ENCODE peak calls at places on chromosomes 5 and 9, in five cellular contexts. M is uterus, U is psoas muscle, A is left ventricle myocardium inferior, K is endothelial cell. I is an unnamed sample.

GRCh38 chr5:152527358-152528048 is 122.4 kb upstream of the NMUR2 start:
- DNase-seq in M (no peak), U (no peak), A (no peak), K (no peak), I (no peak)

GRCh38 chr5:127235136-127235535 is 55.5 kb upstream of the MEGF10 start:
- DNase-seq in M (no peak), U (no peak), A (no peak), K (no peak), I (no peak)

GRCh38 chr9:119556129-119556875 is 187.1 kb upstream of the BRINP1 start:
- DNase-seq in M (peak), U (peak), A (peak), K (peak), I (no peak)

GRCh38 chr9:114288233-114289051 is 34.5 kb upstream of the ORM1 start:
- DNase-seq in M (peak), U (peak), A (peak), K (no peak), I (peak)

GRCh38 chr9:98994226-98995058 is 50.7 kb downstream of the COL15A1 start:
- DNase-seq in M (no peak), U (no peak), A (no peak), K (no peak), I (no peak)

GRCh38 chr5:78705826-78706225 is 57.3 kb upstream of the LHFPL2 start:
- DNase-seq in M (no peak), U (no peak), A (no peak), K (no peak), I (no peak)

GRCh38 chr9:18543406-18543965 is 69.5 kb downstream of the ADAMTSL1 start:
- DNase-seq in M (peak), U (no peak), A (no peak), K (no peak), I (no peak)

GRCh38 chr9:121886759-121887485 is 206.2 kb downstream of the TTLL11 start:
- DNase-seq in M (no peak), U (no peak), A (no peak), K (no peak), I (no peak)

GRCh38 chr9:112249277-112249676 is 74.2 kb upstream of the SUSD1 start:
- DNase-seq in M (no peak), U (no peak), A (no peak), K (no peak), I (no peak)

GRCh38 chr5:120678279-120678678 is 214.2 kb downstream of the PRR16 start:
- DNase-seq in M (no peak), U (no peak), A (no peak), K (no peak), I (no peak)

GRCh38 chr9:109086221-109086620 is 33.5 kb downstream of the TMEM245 start:
- DNase-seq in M (no peak), U (no peak), A (no peak), K (no peak), I (no peak)

GRCh38 chr9:127973169-127974001 is 7.4 kb downstream of the EEIG1 start:
- DNase-seq in M (no peak), U (peak), A (peak), K (no peak), I (no peak)

GRCh38 chr5:173316463-173317020 is 11.7 kb downstream of the STC2 start:
- DNase-seq in M (no peak), U (no peak), A (no peak), K (no peak), I (no peak)

GRCh38 chr9:128886211-128886826 is 4.4 kb downstream of the LRRC8A start:
- DNase-seq in M (no peak), U (no peak), A (no peak), K (no peak), I (no peak)

GRCh38 chr9:127004946-127005769 is 90.6 kb downstream of the RALGPS1 start:
- DNase-seq in M (no peak), U (peak), A (no peak), K (no peak), I (no peak)

GRCh38 chr5:65480306-65480865 is 1.3 kb downstream of the ADAMTS6 start:
- DNase-seq in M (peak), U (peak), A (peak), K (peak), I (no peak)

GRCh38 chr5:150758534-150759333 is at the start of gene DCTN4:
- DNase-seq in M (peak), U (peak), A (peak), K (peak), I (peak)

GRCh38 chr5:39943811-39944210 is 519.0 kb upstream of the DAB2 start:
- DNase-seq in M (no peak), U (no peak), A (no peak), K (no peak), I (no peak)

GRCh38 chr5:14745188-14745563 is 80.7 kb downstream of the OTULIN start:
- DNase-seq in M (no peak), U (no peak), A (no peak), K (no peak), I (no peak)

GRCh38 chr5:87408219-87408618 is 4.5 kb downstream of the CCNH start:
- DNase-seq in M (no peak), U (no peak), A (no peak), K (no peak), I (no peak)

GRCh38 chr5:148820778-148821395 is 5.5 kb upstream of the ADRB2 start:
- DNase-seq in M (no peak), U (no peak), A (no peak), K (peak), I (no peak)

GRCh38 chr9:82890865-82891264 is 172.1 kb downstream of the RASEF start:
- DNase-seq in M (no peak), U (no peak), A (no peak), K (no peak), I (no peak)

GRCh38 chr9:70315389-70315788 is 56.6 kb downstream of the SMC5 start:
- DNase-seq in M (no peak), U (no peak), A (no peak), K (no peak), I (no peak)

GRCh38 chr9:119273984-119274665 is 95.1 kb downstream of the BRINP1 start:
- DNase-seq in M (no peak), U (no peak), A (no peak), K (no peak), I (no peak)

GRCh38 chr5:126810983-126811382 is 34.0 kb downstream of the LMNB1 start:
- DNase-seq in M (no peak), U (no peak), A (no peak), K (no peak), I (no peak)

GRCh38 chr5:73447234-73448071 is 1.1 kb downstream of the FOXD1 start:
- DNase-seq in M (peak), U (peak), A (no peak), K (peak), I (peak)

GRCh38 chr5:113123563-113123962 is 147.0 kb downstream of the DCP2 start:
- DNase-seq in M (no peak), U (no peak), A (no peak), K (peak), I (no peak)

GRCh38 chr5:81450940-81451339 is 57.0 kb upstream of the ACOT12 start:
- DNase-seq in M (no peak), U (no peak), A (no peak), K (no peak), I (no peak)

GRCh38 chr9:100479820-100480219 is 6.9 kb downstream of the TMEFF1 start:
- DNase-seq in M (no peak), U (no peak), A (no peak), K (no peak), I (no peak)

GRCh38 chr9:76562511-76562911 is 103.5 kb downstream of the GCNT1 start:
- DNase-seq in M (no peak), U (no peak), A (no peak), K (no peak), I (no peak)

GRCh38 chr9:136694865-136695247 is 7.6 kb upstream of the AGPAT2 start:
- DNase-seq in M (no peak), U (no peak), A (no peak), K (no peak), I (no peak)

GRCh38 chr9:128470560-128470959 is 14.8 kb downstream of the ODF2 start:
- DNase-seq in M (no peak), U (no peak), A (no peak), K (no peak), I (no peak)

DNA sequence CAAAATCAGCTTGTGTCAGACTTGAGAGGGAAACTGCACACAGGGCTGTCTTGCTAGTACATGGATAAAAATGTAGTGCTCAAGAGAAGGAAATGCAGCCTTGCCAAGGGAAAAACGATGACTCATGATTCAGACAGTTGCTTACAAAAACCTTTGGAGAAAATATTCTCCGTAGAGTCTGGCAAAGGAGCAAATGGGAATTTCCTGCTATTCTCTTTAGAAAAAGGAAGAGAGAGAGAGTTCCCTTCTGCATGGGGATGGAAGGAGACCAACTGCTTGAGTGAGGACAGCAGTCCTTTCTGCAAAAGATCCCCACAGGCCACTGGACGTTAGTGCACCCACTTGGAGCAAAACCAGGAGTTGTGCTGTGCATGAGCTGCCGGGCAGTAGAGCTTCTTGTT is 7.6 kb downstream of the IFNB1 start:
- DNase-seq in M (peak), U (peak), A (no peak), K (peak), I (no peak)
- TF ChIP-seq CTCF in M (peak), U (peak), A (peak), K (peak), I (peak)

DNA sequence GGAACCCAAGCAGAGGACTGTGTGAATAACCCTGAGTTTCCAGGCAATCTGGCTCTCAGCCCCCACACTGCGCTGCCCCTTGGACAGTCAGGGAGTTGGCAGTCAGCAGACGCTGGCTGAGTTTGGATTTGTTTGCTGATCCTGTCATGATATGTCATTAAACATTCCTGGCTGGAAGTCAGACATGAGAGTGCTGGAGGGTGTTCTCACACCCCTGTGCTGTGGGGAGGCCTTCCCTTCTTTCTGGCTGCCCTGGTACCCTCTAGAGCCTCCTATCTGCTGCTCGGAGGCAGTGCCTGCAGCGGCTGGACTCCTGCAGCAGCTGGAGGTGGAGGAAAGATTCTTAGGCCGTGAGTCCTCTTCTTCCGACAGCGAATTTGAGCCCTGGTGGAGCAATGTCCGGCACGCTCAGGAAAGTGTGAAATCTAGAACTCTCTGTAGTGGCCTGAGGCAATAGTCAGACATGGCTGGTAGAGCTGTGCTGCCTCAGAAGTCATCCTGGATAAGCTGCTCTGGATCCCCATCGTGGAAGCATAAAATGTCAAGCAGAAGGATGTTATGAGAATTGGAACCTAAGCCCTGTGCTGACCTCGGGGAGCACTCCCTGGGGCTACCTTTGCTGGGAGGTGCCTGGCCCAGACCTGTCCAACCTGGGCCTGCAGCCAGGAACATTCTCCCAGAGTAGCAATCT is 72.0 kb downstream of the PDE8B start:
- DNase-seq in M (peak), U (peak), A (no peak), K (no peak), I (no peak)
- TF ChIP-seq CTCF in M (peak), U (no peak), A (no peak), K (no peak), I (peak)

GRCh38 chr5:118687085-118687484 is 301.3 kb downstream of the DTWD2 start:
- DNase-seq in M (no peak), U (no peak), A (no peak), K (no peak), I (no peak)
- TF ChIP-seq CTCF in M (no peak), U (no peak), A (no peak), K (no peak), I (no peak)

DNA sequence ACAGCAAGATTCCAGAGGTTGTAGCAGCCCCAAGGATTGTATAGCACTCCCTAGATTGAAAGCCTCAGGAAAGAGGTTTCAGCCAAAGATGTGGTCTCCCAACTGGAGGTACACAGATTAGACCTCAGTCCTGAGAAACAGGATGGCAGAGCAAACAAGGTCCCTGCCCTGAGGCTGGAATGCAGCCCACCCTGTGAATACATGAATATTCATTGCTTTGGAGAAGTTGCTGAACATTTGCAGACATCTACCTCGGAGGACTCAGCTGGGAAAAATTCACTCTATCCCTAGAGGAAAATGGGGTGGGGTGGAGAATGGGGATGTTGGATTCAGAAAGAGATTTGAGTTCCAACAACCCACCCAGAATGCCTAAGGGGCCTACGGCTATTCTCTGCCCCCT is 129.4 kb downstream of the SLIT3 start:
- DNase-seq in M (no peak), U (no peak), A (no peak), K (no peak), I (no peak)
- TF ChIP-seq CTCF in M (no peak), U (no peak), A (no peak), K (no peak), I (no peak)